ENCODE peak calls at places on chromosomes 2 and 18, in five cellular contexts. H, K, Y, A and B are unnamed samples.

GRCh38 chr18:13308369-13308768 is 89.8 kb downstream of the LDLRAD4 start:
- DNase-seq in H (no peak), K (no peak), Y (no peak), A (no peak), B (no peak)

GRCh38 chr18:8946046-8946838 is 156.3 kb upstream of the NDUFV2 start:
- DNase-seq in H (no peak), K (no peak), Y (peak), A (no peak), B (no peak)

GRCh38 chr2:74334931-74335333 is 8.3 kb downstream of the SLC4A5 start:
- DNase-seq in H (no peak), K (peak), Y (peak), A (peak), B (no peak)

GRCh38 chr2:201256001-201256544 is 4.3 kb upstream of the CASP8 start:
- DNase-seq in H (no peak), K (no peak), Y (no peak), A (no peak), B (no peak)

GRCh38 chr2:145431181-145431951 is 911.4 kb upstream of the ZEB2 start:
- DNase-seq in H (no peak), K (no peak), Y (no peak), A (no peak), B (no peak)

GRCh38 chr2:205733648-205734047 is 51.3 kb downstream of the NRP2 start:
- DNase-seq in H (no peak), K (no peak), Y (no peak), A (no peak), B (no peak)

GRCh38 chr2:128196026-128196822 is 105.2 kb downstream of the UGGT1 start:
- DNase-seq in H (no peak), K (peak), Y (no peak), A (peak), B (no peak)

GRCh38 chr18:29361843-29362242 is 1184.9 kb upstream of the CDH2 start:
- DNase-seq in H (no peak), K (no peak), Y (no peak), A (peak), B (no peak)

GRCh38 chr2:224145751-224146355 is 106.8 kb upstream of the SERPINE2 start:
- DNase-seq in H (no peak), K (no peak), Y (peak), A (no peak), B (no peak)

GRCh38 chr18:36828157-36828629 is 609 bp downstream of the TPGS2 start:
- DNase-seq in H (no peak), K (no peak), Y (peak), A (no peak), B (no peak)

GRCh38 chr18:4125246-4125938 is 329.7 kb downstream of the DLGAP1 start:
- DNase-seq in H (no peak), K (no peak), Y (no peak), A (no peak), B (no peak)

GRCh38 chr18:61694236-61694635 is 198.6 kb downstream of the RNF152 start:
- DNase-seq in H (no peak), K (no peak), Y (no peak), A (no peak), B (no peak)

GRCh38 chr2:68385907-68386287 is 20.8 kb downstream of the PLEK start:
- DNase-seq in H (no peak), K (no peak), Y (no peak), A (no peak), B (no peak)

GRCh38 chr2:17736989-17737388 is 16.6 kb downstream of the SMC6 start:
- DNase-seq in H (no peak), K (no peak), Y (no peak), A (no peak), B (no peak)

GRCh38 chr2:224973112-224974016 is 68.9 kb downstream of the DOCK10 start:
- DNase-seq in H (no peak), K (no peak), Y (peak), A (peak), B (no peak)

DNA sequence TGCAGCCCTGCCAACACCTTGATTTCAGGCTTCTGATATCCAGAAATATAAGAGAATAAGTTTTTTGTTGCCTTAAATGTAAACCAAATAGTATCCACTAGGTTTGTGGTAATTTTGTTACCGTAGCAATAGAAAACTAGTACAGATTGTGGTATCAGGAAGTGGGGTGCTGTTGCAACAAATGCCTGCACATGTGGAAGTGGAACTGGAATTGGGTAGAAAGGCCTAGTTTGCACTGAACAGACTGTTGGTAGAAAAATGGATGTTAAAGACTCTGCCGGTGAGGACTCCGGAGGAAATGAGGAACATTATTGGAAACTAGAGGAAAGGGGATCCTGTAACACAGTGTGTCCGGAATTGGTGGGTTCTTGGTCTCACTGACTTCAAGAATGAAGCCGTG is 145.7 kb upstream of the MGAT5 start:
- DNase-seq in H (no peak), K (no peak), Y (no peak), A (no peak), B (no peak)
- TF ChIP-seq CTCF in H (no peak), K (no peak), Y (no peak), A (no peak), B (no peak)

DNA sequence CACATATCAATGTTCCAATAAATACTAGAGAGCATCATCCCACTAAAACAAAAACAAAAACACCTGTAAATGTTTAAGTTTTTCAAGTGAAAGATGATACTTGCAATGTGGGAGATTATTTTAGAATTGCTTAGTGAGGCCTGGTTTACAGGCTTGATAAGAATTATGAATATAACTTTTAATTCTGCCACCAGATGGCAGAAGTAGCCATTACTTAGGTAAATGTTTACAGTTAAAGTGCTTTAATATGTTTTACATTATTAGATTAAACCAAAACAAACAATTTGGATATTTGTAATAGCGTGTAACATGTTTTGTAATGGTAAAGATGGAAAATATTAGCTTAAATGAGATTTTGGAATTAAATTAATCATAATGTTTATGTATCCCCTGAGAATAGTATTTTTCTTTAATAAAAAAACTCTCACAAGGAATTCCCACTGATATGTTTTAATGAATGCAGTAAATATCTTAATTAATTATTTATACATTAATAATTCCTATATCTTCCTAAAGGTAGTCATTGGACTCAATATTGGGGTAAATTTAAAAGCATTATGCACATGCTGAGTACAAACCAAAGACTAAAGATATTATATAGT is 522.0 kb downstream of the SPAG16 start:
- DNase-seq in H (no peak), K (no peak), Y (peak), A (peak), B (no peak)
- TF ChIP-seq CTCF in H (no peak), K (peak), Y (peak), A (no peak), B (peak)

GRCh38 chr18:39486268-39486667 is 1920.7 kb upstream of the CELF4 start:
- DNase-seq in H (no peak), K (no peak), Y (no peak), A (no peak), B (no peak)
- TF ChIP-seq CTCF in H (no peak), K (no peak), Y (no peak), A (no peak), B (peak)

GRCh38 chr2:43279317-43279840 is 53.0 kb upstream of the ZFP36L2 start:
- DNase-seq in H (no peak), K (no peak), Y (no peak), A (no peak), B (no peak)
- TF ChIP-seq CTCF in H (no peak), K (no peak), Y (no peak), A (no peak), B (peak)

GRCh38 chr2:12881952-12882351 is 165.2 kb downstream of the TRIB2 start:
- DNase-seq in H (no peak), K (no peak), Y (no peak), A (no peak), B (no peak)
- TF ChIP-seq CTCF in H (no peak), K (no peak), Y (peak), A (no peak), B (no peak)

GRCh38 chr18:58584219-58585127 is 44.4 kb downstream of the ALPK2 start:
- DNase-seq in H (no peak), K (no peak), Y (peak), A (no peak), B (no peak)
- TF ChIP-seq CTCF in H (no peak), K (no peak), Y (peak), A (no peak), B (peak)

GRCh38 chr2:170717991-170718589 is 3.0 kb downstream of the SP5 start:
- DNase-seq in H (no peak), K (no peak), Y (no peak), A (no peak), B (no peak)

GRCh38 chr2:170715932-170716777 is 1.0 kb downstream of the SP5 start:
- DNase-seq in H (no peak), K (no peak), Y (no peak), A (no peak), B (no peak)

GRCh38 chr2:170717599-170717963 is 2.4 kb downstream of the SP5 start:
- DNase-seq in H (no peak), K (no peak), Y (no peak), A (no peak), B (no peak)

GRCh38 chr2:170715062-170715931 is at the start of gene SP5:
- DNase-seq in H (peak), K (peak), Y (no peak), A (no peak), B (no peak)

DNA sequence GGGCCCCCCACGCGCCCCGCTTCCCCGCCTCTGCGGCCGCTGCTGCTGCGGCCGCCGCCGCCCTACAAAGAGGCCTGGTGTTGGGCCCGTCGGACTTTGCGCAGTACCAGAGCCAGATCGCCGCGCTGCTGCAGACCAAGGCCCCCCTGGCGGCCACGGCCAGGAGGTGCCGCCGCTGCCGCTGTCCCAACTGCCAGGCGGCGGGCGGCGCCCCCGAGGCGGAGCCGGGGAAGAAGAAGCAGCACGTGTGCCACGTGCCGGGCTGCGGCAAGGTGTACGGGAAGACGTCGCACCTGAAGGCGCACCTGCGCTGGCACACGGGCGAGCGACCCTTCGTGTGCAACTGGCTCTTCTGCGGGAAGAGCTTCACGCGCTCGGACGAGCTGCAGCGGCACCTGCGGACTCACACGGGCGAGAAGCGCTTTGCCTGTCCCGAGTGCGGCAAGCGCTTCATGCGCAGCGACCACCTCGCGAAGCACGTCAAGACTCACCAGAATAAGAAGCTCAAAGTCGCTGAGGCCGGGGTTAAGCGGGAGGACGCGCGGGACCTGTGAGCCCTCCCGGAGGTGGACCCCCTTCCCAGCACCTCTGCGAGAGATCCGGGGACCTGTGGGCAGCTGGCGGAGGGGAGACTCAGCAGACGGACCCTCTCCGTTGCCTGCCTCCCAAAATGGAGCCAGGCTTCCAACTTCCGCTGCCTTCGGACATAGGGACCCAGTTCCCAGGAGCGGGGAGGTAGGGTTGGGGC is 1.9 kb downstream of the SP5 start:
- DNase-seq in H (peak), K (peak), Y (no peak), A (no peak), B (no peak)
- TF ChIP-seq CTCF in H (no peak), K (no peak), Y (peak), A (no peak), B (peak)

GRCh38 chr18:31643003-31643402 is 41.4 kb downstream of the B4GALT6 start:
- DNase-seq in H (no peak), K (no peak), Y (peak), A (no peak), B (no peak)
- TF ChIP-seq CTCF in H (no peak), K (no peak), Y (no peak), A (no peak), B (no peak)

GRCh38 chr2:127024769-127025356 is 82.1 kb downstream of the BIN1 start:
- DNase-seq in H (no peak), K (no peak), Y (peak), A (no peak), B (no peak)
- TF ChIP-seq CTCF in H (no peak), K (no peak), Y (peak), A (no peak), B (no peak)